ENCODE peak calls at places on chromosomes 4 and X, in seven cellular contexts. O is GM06990, A is astrocyte, F is HCT116, U is psoas muscle, X is mammary epithelial cell, Y is dorsolateral prefrontal cortex. K is an unnamed sample. For H3K27me3, the result is how much of the 10 kb centered on the place peaks cover.

GRCh38 chr4:48910511-48910910 is 3.9 kb upstream of the OCIAD2 start:
- DNase-seq in A (no peak), O (no peak), F (no peak), X (no peak), Y (no peak), U (no peak), K (no peak)

GRCh38 chrX:149720021-149720689 is 8.3 kb downstream of the MAGEA11 start:
- DNase-seq in O (no peak), Y (no peak), A (peak), F (no peak), U (no peak), X (no peak), K (no peak)

GRCh38 chr4:118842055-118842454 is 6.1 kb upstream of the SEC24D start:
- DNase-seq in A (peak), U (no peak), X (peak), Y (no peak), F (peak), O (no peak), K (no peak)

GRCh38 chrX:39841604-39842003 is 256.2 kb downstream of the BCOR start:
- DNase-seq in X (no peak), A (no peak), F (no peak), O (no peak), U (no peak), Y (no peak), K (no peak)

GRCh38 chr4:35711127-35711526 is 533.2 kb downstream of the ARAP2 start:
- DNase-seq in U (no peak), O (no peak), A (no peak), Y (no peak), X (no peak), F (no peak), K (no peak)

GRCh38 chr4:46550471-46550870 is 160.5 kb upstream of the GABRA2 start:
- DNase-seq in A (no peak), Y (no peak), F (no peak), U (no peak), X (no peak), O (no peak), K (no peak)

GRCh38 chrX:11836284-11836683 is 78.2 kb downstream of the MSL3 start:
- DNase-seq in Y (no peak), X (no peak), A (no peak), O (no peak), U (no peak), F (no peak), K (no peak)

GRCh38 chr4:112175840-112176239 is 30.6 kb downstream of the FAM241A start:
- DNase-seq in X (no peak), Y (no peak), F (no peak), O (no peak), A (no peak), U (no peak), K (no peak)

GRCh38 chr4:1993169-1993516 is 15.6 kb downstream of the NELFA start:
- DNase-seq in Y (no peak), F (no peak), O (no peak), X (no peak), A (no peak), U (peak), K (peak)

GRCh38 chr4:14384824-14385223 is 617.5 kb upstream of the CPEB2 start:
- DNase-seq in X (no peak), A (no peak), F (no peak), U (no peak), Y (no peak), O (no peak), K (no peak)

DNA sequence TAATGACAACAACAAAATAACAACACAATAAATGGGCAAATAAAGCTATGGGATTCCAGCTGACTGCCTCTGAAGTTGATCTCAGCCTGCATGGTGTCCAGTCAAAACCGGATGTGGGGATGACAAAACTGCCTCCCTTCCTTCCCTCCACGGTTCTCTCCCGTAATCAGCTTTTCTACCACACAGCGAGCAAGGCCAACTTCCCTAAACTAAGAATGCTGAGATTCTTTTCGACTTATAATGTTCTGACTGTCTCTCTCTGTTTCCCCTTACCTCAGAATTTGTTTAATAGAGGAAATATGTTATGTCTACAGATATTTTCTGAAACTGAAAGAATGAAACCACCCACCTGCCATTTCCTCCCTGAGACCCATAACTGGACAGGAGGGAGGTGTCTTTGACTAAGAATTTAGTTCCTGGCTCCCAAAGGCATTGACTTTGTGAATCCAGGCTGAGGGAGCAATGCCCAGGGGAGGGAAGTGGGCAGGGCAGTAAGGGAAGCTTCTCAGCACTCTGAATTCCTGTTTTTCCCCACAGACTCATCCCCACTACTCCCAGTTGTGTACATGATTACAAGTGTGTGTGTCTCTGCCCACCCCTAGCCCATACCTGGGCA is 1.0 kb upstream of the TLR1 start:
- DNase-seq in U (no peak), F (no peak), X (no peak), Y (no peak), O (peak), A (no peak), K (peak)
- H3K4me3 ChIP-seq in U (peak), F (no peak), X (no peak), Y (peak), O (peak), A (peak), K (peak)

DNA sequence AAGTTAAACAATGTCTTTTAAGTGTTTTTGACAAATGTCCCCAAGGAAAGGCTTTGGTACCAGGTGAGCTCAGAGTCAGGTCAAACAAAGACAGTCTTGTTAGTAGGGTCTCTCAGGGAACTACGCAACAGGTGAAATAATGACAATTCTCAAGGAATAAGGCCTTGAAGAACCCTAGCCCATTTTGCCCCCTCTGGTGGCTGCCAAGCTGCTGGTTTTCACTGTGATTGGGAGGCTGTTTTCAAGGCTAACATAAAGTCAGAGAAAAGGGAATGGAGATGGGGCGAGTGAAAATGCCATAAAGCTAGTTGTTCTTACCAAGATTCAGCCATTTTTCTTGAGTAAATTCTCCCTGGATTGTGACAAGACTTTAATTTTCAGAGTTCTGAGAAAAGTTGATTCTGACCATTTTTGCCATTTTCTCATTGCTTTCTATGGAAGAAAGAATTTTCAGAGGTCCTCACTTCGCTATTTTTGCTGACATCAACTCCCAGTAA is 58.7 kb downstream of the RWDD4 start:
- DNase-seq in O (no peak), U (no peak), Y (no peak), A (no peak), F (no peak), X (no peak), K (no peak)
- TF ChIP-seq CTCF in O (peak), U (no peak), Y (no peak), A (peak), F (peak), X (peak), K (no peak)

GRCh38 chrX:114581528-114582263 is 2.2 kb upstream of the HTR2C start:
- DNase-seq in A (no peak), Y (no peak), O (peak), U (no peak), X (no peak), F (no peak), K (no peak)

GRCh38 chrX:114582698-114583395 is 1.0 kb upstream of the HTR2C start:
- DNase-seq in O (no peak), A (no peak), U (no peak), Y (no peak), F (no peak), X (no peak), K (no peak)

GRCh38 chrX:114582264-114582632 is 1.6 kb upstream of the HTR2C start:
- DNase-seq in A (no peak), F (no peak), U (no peak), X (no peak), O (no peak), Y (no peak), K (no peak)

GRCh38 chrX:114583646-114584433 is at the start of gene HTR2C:
- DNase-seq in O (no peak), F (no peak), X (no peak), A (no peak), U (no peak), Y (no peak), K (no peak)

GRCh38 chrX:114580336-114580735 is 3.5 kb upstream of the HTR2C start:
- DNase-seq in F (no peak), O (no peak), X (no peak), U (no peak), Y (no peak), A (no peak), K (no peak)
- H3K27me3 ChIP-seq in F (under half), O (under half), X (under half), U (half or more), Y (half or more), A (under half), K (under half)

DNA sequence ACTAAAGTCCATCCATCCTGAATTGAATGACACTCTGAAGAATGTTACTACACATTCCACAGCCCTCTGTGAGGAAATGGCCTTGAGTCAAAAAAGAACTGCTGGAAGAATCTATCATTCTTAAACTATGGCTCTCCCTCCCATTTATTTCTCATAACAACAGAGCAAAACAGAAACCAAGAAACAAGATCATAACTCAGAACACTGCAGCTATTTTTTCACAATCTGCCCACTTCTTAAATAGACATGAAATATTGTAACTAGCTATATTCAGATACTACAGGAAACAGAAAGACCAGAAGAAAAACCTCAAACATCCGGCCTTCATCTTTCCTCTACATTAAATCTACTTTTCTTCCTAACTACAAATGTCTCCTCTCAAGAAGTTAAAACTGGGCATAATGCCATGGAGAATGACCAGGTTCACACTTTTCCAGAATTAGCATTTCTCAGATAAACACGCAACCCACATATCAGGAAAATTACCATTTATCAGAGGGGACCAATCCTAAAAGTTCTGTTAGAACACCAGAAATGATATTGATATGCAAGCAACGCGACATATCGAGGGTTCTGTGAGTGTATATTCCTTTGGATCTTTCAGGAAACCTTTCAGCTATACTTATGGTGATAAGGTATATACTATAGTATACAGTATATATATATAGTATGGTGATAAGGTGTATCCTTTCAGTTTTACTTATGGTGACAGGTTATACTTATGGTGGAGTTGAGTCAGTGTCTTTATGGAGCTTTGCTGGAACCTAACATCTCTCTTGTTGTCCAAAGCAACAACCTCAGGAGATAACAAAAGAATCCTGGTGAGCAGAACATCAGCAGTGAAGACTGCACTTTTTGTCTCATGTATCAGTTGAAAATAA is 60.4 kb upstream of the IRF2 start:
- DNase-seq in Y (no peak), F (no peak), A (peak), U (no peak), X (peak), O (peak), K (no peak)
- H3K4me3 ChIP-seq in Y (no peak), F (no peak), A (no peak), U (no peak), X (no peak), O (peak), K (no peak)

DNA sequence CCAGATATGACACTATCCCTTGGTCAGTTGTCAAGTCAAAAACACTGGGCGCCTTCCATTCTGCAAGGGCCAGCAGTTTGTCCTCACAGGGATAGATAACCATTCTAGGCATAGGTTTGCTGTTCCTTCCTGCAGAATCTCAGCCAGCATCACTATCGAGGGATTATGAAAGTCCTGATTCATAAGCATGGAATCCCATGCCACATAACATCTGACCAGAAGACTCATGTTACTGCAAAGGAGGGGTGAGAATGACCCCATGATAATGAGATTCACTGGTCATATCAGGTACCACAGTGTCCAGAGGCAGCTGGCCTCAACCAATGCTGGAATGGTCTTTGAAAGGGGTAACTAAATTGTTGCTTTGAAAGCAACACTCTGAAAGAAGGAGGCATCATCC is 84.7 kb downstream of the OTC start:
- DNase-seq in Y (no peak), O (no peak), F (no peak), U (no peak), X (peak), A (peak), K (no peak)
- TF ChIP-seq CTCF in Y (no peak), O (no peak), F (no peak), U (no peak), X (no peak), A (no peak), K (no peak)

GRCh38 chrX:153303276-153304262 is 18.0 kb downstream of the PNMA6F start:
- DNase-seq in F (no peak), A (no peak), X (no peak), U (no peak), O (no peak), Y (no peak), K (no peak)

GRCh38 chrX:153297376-153297775 is 24.2 kb downstream of the PNMA6F start:
- DNase-seq in F (no peak), U (no peak), O (no peak), X (no peak), A (no peak), Y (no peak), K (no peak)

GRCh38 chrX:153302796-153303195 is 18.8 kb downstream of the PNMA6F start:
- DNase-seq in A (no peak), Y (no peak), U (no peak), F (no peak), X (no peak), O (no peak), K (no peak)

GRCh38 chrX:153301746-153302145 is 19.8 kb downstream of the PNMA6F start:
- DNase-seq in O (no peak), A (no peak), U (no peak), Y (no peak), F (no peak), X (no peak), K (no peak)

DNA sequence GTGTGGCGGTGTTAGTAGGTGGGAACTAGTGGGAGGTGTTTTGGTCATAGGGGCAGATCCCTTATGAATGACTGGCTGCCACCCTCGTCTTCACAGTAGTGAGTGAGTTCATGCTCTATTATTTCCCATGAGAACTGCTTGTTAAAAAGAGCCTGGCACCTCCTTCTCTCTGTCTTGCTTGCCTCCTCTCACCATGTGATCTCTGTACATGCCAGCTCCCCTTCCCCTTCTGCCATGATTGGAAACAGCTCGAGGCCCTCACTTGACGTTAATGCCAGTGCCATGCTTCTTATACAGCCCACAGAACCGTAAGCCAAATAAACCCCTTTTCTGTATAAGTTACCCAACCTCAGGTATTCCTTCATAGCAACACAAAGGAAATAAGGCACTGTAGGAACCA is 21.7 kb downstream of the PNMA6F start:
- DNase-seq in F (no peak), X (no peak), O (no peak), Y (no peak), U (no peak), A (no peak), K (no peak)
- H3K27me3 ChIP-seq in F (under half), X (under half), O (under half), Y (under half), U (under half), A (under half), K (under half)

DNA sequence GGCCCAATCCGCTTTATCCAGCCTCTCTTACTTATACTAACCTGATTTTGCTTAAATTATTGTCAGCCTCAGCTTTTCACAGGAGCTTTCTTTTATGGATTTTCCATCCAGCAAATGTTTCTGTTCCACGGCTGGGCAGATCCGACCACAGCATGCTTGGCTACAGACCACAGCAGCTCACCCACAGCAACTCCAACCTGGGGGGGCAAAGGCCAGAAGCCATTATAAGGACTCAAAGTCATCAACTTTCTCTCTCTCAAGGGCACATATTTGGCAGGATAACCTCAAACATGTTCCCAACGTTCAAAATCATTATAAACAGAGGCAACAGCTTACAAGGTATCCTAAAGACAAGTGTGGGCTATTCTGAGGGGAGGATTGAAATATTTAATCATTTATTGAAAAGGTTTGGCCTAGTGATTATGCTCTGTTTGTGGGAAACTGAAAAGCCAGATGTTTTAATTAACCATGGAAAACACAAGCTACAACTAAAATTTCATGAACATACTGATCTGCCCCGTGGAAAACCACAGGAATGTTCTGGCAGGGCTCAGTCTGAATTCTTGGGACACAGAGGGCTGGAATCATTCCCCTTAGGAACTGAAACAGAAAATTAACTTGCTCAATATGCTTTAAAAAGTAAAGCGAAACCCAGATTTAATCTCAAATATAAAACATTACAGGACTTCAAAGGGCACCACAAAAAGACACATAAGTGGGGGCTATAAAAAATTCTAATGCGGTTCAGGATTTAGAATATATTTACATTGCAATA is 71.2 kb downstream of the APBB2 start:
- DNase-seq in F (no peak), A (peak), O (no peak), U (peak), Y (no peak), X (peak), K (peak)
- H3K4me3 ChIP-seq in F (no peak), A (no peak), O (no peak), U (peak), Y (no peak), X (peak), K (no peak)

DNA sequence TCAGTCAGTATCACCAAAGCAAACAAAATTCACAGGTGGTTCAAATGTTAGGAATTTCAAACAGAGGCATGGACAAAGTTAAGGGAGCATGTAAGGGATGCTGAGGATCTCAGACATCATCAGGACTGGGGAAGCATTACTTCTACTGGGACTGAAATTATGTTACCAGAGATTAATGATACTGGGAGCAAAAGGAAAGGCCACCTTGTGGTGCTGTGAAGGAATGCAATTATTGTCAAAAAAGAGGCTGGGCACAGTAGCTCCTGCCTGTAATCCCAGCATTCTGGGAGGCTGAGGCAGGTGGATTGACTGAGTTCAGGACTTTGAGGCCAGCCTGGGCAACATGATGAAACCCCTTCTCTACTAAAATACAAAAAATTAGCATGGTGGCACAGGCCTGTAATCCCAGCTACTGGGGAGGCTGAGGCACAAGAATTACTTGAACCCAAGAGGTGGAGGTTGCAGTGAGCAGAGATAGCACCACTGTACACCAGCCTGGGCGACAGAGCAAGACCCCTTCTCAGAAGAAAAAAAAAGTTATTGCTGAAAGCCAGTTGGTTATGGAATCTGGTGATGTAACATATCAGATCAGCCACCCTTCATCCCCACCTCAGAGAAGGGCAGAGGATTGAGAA is 954.3 kb downstream of the PCDH7 start:
- DNase-seq in Y (no peak), X (no peak), A (no peak), O (no peak), F (peak), U (no peak), K (no peak)
- TF ChIP-seq CTCF in Y (peak), X (peak), A (peak), O (peak), F (peak), U (peak), K (peak)

GRCh38 chrX:137563681-137564651 is 2.0 kb upstream of the ZIC3 start:
- DNase-seq in F (no peak), X (no peak), O (no peak), Y (no peak), A (no peak), U (no peak), K (no peak)

GRCh38 chrX:137565921-137566745 is at the start of gene ZIC3:
- DNase-seq in Y (peak), X (no peak), F (no peak), U (peak), O (no peak), A (peak), K (peak)

GRCh38 chrX:137566746-137567473 is 983 bp downstream of the ZIC3 start:
- DNase-seq in F (no peak), A (no peak), U (no peak), Y (peak), O (no peak), X (no peak), K (peak)

GRCh38 chrX:137567474-137568232 is 1.7 kb downstream of the ZIC3 start:
- DNase-seq in O (no peak), A (no peak), F (no peak), U (no peak), X (no peak), Y (no peak), K (no peak)

GRCh38 chrX:137565318-137565904 is 516 bp upstream of the ZIC3 start:
- DNase-seq in A (no peak), F (no peak), U (no peak), Y (no peak), X (no peak), O (no peak), K (no peak)
- H3K27me3 ChIP-seq in A (under half), F (under half), U (half or more), Y (half or more), X (under half), O (under half), K (under half)

GRCh38 chrX:56385960-56386359 is 153.8 kb downstream of the KLF8 start:
- DNase-seq in F (no peak), U (no peak), X (no peak), A (no peak), Y (no peak), O (no peak), K (no peak)
- H3K4me3 ChIP-seq in F (no peak), U (no peak), X (no peak), A (no peak), Y (no peak), O (no peak), K (no peak)

K was measured in upper lobe of left lung.